ENCODE peak calls at places on chromosomes 3 and 15, in six cellular contexts. W, Q, U, P, S and G are unnamed samples.

GRCh38 chr3:29701326-29701983 is 420.6 kb downstream of the RBMS3 start:
- DNase-seq in P (no peak), Q (no peak), U (no peak), W (no peak), S (no peak), G (no peak)

GRCh38 chr3:58164916-58165821 is 45.6 kb downstream of the DNASE1L3 start:
- DNase-seq in P (no peak), S (no peak), U (no peak), W (peak; percentile 62), Q (peak; percentile 52), G (peak; percentile 53)

GRCh38 chr3:120126016-120126415 is 31.8 kb upstream of the GSK3B start:
- DNase-seq in S (no peak), Q (no peak), U (no peak), W (no peak), P (no peak), G (no peak)

GRCh38 chr3:113070226-113071220 is 79.7 kb downstream of the GTPBP8 start:
- DNase-seq in U (no peak), W (peak; percentile 41), P (no peak), S (no peak), Q (no peak), G (no peak)

GRCh38 chr3:48222616-48223513 is at the start of gene CAMP:
- DNase-seq in W (peak; percentile 10), Q (no peak), S (peak; percentile 92), P (no peak), U (no peak), G (peak; percentile 51)

GRCh38 chr15:83491486-83491885 is 44.3 kb downstream of the SH3GL3 start:
- DNase-seq in U (no peak), P (no peak), S (no peak), W (no peak), Q (no peak), G (no peak)

GRCh38 chr3:178381555-178381954 is 154.7 kb upstream of the KCNMB2 start:
- DNase-seq in W (peak; percentile 27), Q (no peak), U (no peak), S (no peak), P (no peak), G (no peak)

GRCh38 chr3:124860599-124860998 is 26.6 kb downstream of the ITGB5 start:
- DNase-seq in P (peak; percentile 77), U (peak; percentile 92), Q (no peak), S (no peak), W (peak; percentile 96), G (peak; percentile 50)

GRCh38 chr3:126287536-126288181 is 69.5 kb downstream of the KLF15 start:
- DNase-seq in U (peak; percentile 93), W (peak; percentile 50), S (peak; percentile 86), P (peak; percentile 24), Q (peak; percentile 85), G (peak; percentile 41)

GRCh38 chr3:111846717-111847116 is 12.3 kb upstream of the PHLDB2 start:
- DNase-seq in P (no peak), W (peak; percentile 55), U (no peak), S (no peak), Q (no peak), G (no peak)

GRCh38 chr15:28123408-28124023 is 24.4 kb upstream of the OCA2 start:
- DNase-seq in W (peak; percentile 79), U (no peak), P (no peak), Q (peak; percentile 88), S (peak; percentile 60), G (peak; percentile 89)

GRCh38 chr15:38888701-38889154 is 324.1 kb upstream of the RASGRP1 start:
- DNase-seq in U (no peak), Q (peak; percentile 42), S (no peak), P (no peak), W (no peak), G (peak; percentile 73)

GRCh38 chr3:195729476-195729875 is 8.7 kb downstream of the MUC20 start:
- DNase-seq in S (no peak), W (no peak), P (no peak), Q (no peak), U (no peak), G (no peak)

GRCh38 chr3:113912551-113913246 is 35.1 kb upstream of the ZDHHC23 start:
- DNase-seq in W (peak; percentile 80), P (no peak), S (peak; percentile 74), U (no peak), Q (peak; percentile 54), G (peak; percentile 64)

GRCh38 chr3:109683746-109684145 is 346.4 kb upstream of the DPPA4 start:
- DNase-seq in W (no peak), P (no peak), S (no peak), U (no peak), Q (no peak), G (no peak)

GRCh38 chr3:171145866-171146265 is 119.3 kb upstream of the SLC2A2 start:
- DNase-seq in P (no peak), W (no peak), Q (no peak), U (no peak), S (no peak), G (no peak)

GRCh38 chr3:114873590-114873989 is 273.5 kb downstream of the ZBTB20 start:
- DNase-seq in W (no peak), P (no peak), Q (no peak), S (no peak), U (no peak), G (no peak)

GRCh38 chr15:88652456-88653199 is 13.8 kb downstream of the ISG20 start:
- DNase-seq in W (no peak), S (no peak), P (no peak), Q (no peak), U (no peak), G (no peak)

GRCh38 chr3:101512521-101513418 is at the start of gene SENP7:
- DNase-seq in U (peak; percentile 85), P (peak; percentile 45), W (peak; percentile 86), S (peak; percentile 86), Q (peak; percentile 85), G (peak; percentile 78)
- H3K4me3 ChIP-seq in U (peak within 1 kb of the TSS; percentile 97), P (peak within 1 kb of the TSS; percentile 92), W (peak within 1 kb of the TSS; percentile 77), S (peak within 1 kb of the TSS; percentile 85), Q (peak within 1 kb of the TSS; percentile 86), G (peak within 1 kb of the TSS; percentile 63)

GRCh38 chr3:9793161-9793781 is 389 bp downstream of the ARPC4 start:
- DNase-seq in S (peak; percentile 57), U (no peak), W (peak; percentile 27), P (no peak), Q (peak; percentile 36), G (no peak)

GRCh38 chr3:9791790-9792404 is 376 bp downstream of the TADA3 start:
- DNase-seq in Q (no peak), S (no peak), U (no peak), P (no peak), W (no peak), G (no peak)

GRCh38 chr3:9791127-9791526 is 1.1 kb downstream of the TADA3 start:
- DNase-seq in U (no peak), P (no peak), S (no peak), Q (no peak), W (no peak), G (no peak)

GRCh38 chr3:9794400-9794799 is 1.5 kb downstream of the ARPC4 start:
- DNase-seq in U (no peak), P (no peak), Q (no peak), S (no peak), W (no peak), G (no peak)

DNA sequence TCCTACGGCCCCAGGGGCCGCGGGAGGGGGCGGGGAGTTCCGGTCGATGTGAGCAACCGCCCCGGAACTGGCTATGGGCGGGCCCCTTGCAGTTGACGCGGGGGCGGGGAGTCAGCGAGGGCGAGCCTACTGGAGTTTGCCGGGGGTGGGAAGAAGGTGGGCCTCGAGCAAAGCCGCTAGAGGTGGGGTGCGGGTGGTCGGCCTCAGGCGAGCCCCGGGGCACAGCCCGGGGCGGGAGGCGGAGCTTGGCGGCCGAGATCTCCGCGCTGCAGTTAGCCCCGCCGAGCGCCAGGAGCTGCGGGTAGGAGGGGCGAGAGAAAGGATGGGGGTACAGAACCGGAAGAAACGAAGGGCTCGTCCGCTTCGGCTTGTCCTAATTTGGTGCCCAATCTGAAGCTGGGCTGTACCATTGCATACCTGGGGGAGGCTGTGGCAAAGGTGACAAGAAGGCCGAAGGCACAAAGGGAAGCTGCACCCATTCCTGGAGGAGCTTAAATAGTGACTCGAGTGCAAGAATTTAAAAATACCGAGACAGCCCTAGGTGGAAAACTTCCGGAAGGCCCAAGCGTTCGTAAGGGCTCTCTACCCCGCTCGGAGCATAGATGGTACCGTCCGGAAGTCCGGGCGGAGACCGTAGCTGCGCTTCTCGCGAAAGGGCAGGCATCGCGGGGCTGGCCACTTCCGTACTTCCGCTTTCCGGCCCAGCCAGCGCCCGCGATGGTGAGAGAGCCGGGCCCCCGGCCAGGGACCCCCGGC is at the start of the genes ARPC4 and TADA3:
- DNase-seq in Q (peak; percentile 95), U (peak; percentile 96), P (peak; percentile 83), S (peak; percentile 98), W (peak; percentile 98), G (peak; percentile 93)
- TF ChIP-seq CTCF in Q (no peak), U (no peak), P (peak; percentile 32), S (no peak), W (no peak), G (peak; percentile 48)

DNA sequence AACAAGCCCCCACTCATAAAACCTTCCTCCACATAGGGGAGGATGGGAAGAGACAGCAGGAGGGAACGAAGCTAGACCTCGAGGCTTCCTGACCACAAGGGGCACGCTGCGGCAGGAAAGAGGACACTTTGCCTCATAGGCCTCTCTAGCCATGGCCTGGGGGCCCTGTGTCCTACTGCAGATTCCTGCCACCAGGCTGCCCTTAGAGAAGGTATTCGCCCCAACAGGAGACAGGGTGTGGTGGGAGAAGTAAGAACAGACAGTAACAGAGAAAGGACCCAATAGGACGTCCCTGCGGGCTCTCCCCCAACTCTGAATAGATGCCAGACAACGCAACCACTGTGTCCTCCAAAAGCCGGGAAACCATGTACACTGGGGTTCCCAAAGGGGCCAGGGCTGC is 36.8 kb downstream of the ADCY5 start:
- DNase-seq in P (no peak), U (no peak), Q (no peak), W (no peak), S (no peak), G (no peak)
- H3K4me3 ChIP-seq in P (peak overlapping the region; percentile 56), U (peak overlapping the region; percentile 51), Q (no peak overlapping the region), W (no peak overlapping the region), S (no peak overlapping the region), G (no peak overlapping the region)

GRCh38 chr15:76585573-76585892 is 249.0 kb downstream of the ISL2 start:
- DNase-seq in W (no peak), P (no peak), U (no peak), Q (no peak), S (no peak), G (no peak)

GRCh38 chr15:76584868-76585572 is 248.4 kb downstream of the ISL2 start:
- DNase-seq in S (no peak), P (no peak), U (no peak), W (no peak), Q (no peak), G (no peak)

DNA sequence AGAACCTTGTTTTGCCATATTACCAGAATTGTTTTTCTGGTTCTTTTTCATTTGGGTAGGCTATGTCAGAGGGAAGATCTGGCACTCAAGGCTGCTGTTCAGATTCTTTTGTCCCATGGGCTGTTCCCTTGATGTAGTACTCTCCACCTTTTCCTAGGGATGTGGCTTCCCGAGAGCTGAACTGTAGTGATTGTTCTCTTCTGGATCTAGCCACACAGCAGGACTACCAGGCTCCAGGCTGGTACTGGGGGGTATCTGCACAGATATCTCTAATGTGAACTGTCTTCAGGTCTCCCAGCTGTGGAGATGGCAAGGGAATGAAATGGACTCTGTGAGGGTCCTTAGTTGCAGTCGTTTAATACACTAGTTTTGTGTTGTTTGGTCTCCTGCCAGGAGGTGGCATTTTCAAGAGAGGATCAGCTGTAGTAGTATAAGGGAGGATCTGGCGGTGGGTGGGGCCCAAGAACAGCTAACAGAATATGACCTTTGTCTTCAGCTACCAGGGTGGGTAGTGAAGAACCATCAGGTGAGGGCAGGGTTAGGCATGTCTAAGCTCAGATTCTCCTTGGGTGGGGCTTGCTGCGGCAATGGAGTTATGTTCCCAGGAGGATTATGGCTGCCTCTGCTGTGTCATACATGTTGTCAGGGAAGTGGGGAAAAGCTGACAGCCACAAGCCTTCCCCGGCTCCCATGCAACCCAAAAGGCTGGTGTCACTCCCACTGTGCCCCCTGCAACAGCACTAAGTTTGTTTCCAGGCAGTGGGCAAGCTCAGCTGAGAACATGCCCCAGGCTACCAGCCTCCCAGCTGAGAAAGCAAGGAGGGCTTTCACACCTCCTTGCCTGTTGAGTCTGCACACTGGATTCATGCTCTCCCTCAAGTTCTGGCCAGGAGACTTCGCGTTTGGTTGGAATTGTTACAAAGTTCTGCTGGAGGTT is 252.5 kb downstream of the ISL2 start:
- DNase-seq in U (no peak), P (no peak), W (no peak), S (no peak), Q (no peak), G (no peak)
- TF ChIP-seq CTCF in U (no peak), P (no peak), W (no peak), S (no peak), Q (no peak), G (no peak)